ENCODE peak calls at places on chromosomes 6 and 20, in ten cellular contexts. B is activated naive CD4-positive, alpha-beta T cell; E is activated effector memory CD4-positive, alpha-beta T cell treated with anti-CD3 and anti-CD28 coated beads, Interleukin-2, amount 50 U/mL, for 16 hours; T is dorsolateral prefrontal cortex; R is cardiac fibroblast; I is ELR; N is NCI-H1436 treated with DMSO at 0.1 percent for 48 hours; M is stimulated activated CD4-positive, alpha-beta T cell treated with anti-CD3 and anti-CD28 coated beads, Interleukin-15, amount 100 ng/mL, for 1 hour; Q is HS-27A; X is RPMI7951. J is an unnamed sample.
A peak's percentile ranks its signal among the peaks of the same experiment; 100 is the strongest.

GRCh38 chr6:35077006-35077712 is 64.0 kb downstream of the TCP11 start:
- DNase-seq in R (no peak), N (no peak), E (peak; percentile 43), I (no peak), X (no peak), M (no peak), Q (no peak), T (no peak), B (no peak), J (no peak)

GRCh38 chr6:81781624-81782023 is 29.1 kb upstream of the TENT5A start:
- DNase-seq in R (no peak), E (no peak), T (no peak), I (no peak), B (no peak), N (no peak), Q (no peak), X (no peak), M (no peak), J (no peak)

GRCh38 chr20:62063981-62064787 is 1.5 kb downstream of the TAF4 start:
- DNase-seq in X (peak; percentile 29), R (peak; percentile 15), I (peak; percentile 34), M (no peak), N (no peak), Q (no peak), B (no peak), T (peak; percentile 33), E (peak; percentile 63), J (no peak)

GRCh38 chr6:110960014-110960390 is 1.5 kb downstream of the GTF3C6 start:
- DNase-seq in B (no peak), T (no peak), M (no peak), N (no peak), E (no peak), R (no peak), Q (no peak), I (no peak), X (no peak), J (no peak)

GRCh38 chr6:12969933-12970332 is 253.4 kb downstream of the PHACTR1 start:
- DNase-seq in N (no peak), M (no peak), X (no peak), Q (no peak), E (no peak), R (no peak), B (no peak), T (no peak), I (peak; percentile 28), J (no peak)

GRCh38 chr6:91718198-91718597 is 1131.3 kb upstream of the MAP3K7 start:
- DNase-seq in E (no peak), M (no peak), N (no peak), T (no peak), I (no peak), B (no peak), R (no peak), X (no peak), Q (no peak), J (no peak)

GRCh38 chr6:53532061-53532797 is 12.7 kb downstream of the GCLC start:
- DNase-seq in B (no peak), M (no peak), T (no peak), Q (no peak), X (no peak), E (no peak), R (no peak), N (no peak), I (no peak), J (no peak)

GRCh38 chr6:48061630-48062029 is 49.4 kb downstream of the PTCHD4 start:
- DNase-seq in E (no peak), N (no peak), M (no peak), Q (no peak), T (no peak), R (peak; percentile 48), B (no peak), X (peak; percentile 14), I (no peak), J (no peak)

GRCh38 chr6:157443066-157443800 is 62.2 kb downstream of the ZDHHC14 start:
- DNase-seq in M (no peak), E (no peak), Q (peak; percentile 40), T (no peak), I (peak; percentile 84), N (no peak), X (peak; percentile 92), B (no peak), R (peak; percentile 80), J (no peak)

GRCh38 chr6:34792605-34793500 is 970 bp downstream of the BLTP3A start:
- DNase-seq in M (no peak), T (peak; percentile 6), N (no peak), Q (no peak), I (peak; percentile 76), R (peak; percentile 75), X (peak; percentile 38), B (no peak), E (no peak), J (no peak)

GRCh38 chr6:69589626-69590025 is 207.2 kb downstream of the LMBRD1 start:
- DNase-seq in R (no peak), I (no peak), N (no peak), T (no peak), X (no peak), B (no peak), Q (no peak), E (no peak), M (no peak), J (no peak)

GRCh38 chr6:156864557-156864956 is 87.4 kb downstream of the ARID1B start:
- DNase-seq in B (no peak), M (no peak), T (no peak), E (no peak), I (peak; percentile 31), R (peak; percentile 16), Q (no peak), X (peak; percentile 24), N (no peak), J (no peak)

GRCh38 chr20:7375905-7376304 is 564.4 kb downstream of the HAO1 start:
- DNase-seq in X (peak; percentile 33), T (no peak), I (peak; percentile 52), B (no peak), N (no peak), M (no peak), R (peak; percentile 65), Q (no peak), E (no peak), J (no peak)

GRCh38 chr6:30759575-30760239 is 15.4 kb upstream of the IER3 start:
- DNase-seq in E (no peak), I (peak; percentile 98), R (peak; percentile 98), N (no peak), X (peak; percentile 85), Q (peak; percentile 98), M (no peak), B (no peak), T (no peak), J (no peak)

GRCh38 chr6:161407581-161407980 is 133.7 kb upstream of the AGPAT4 start:
- DNase-seq in M (no peak), X (peak; percentile 90), T (no peak), R (peak; percentile 87), Q (no peak), B (no peak), I (peak; percentile 94), E (no peak), N (no peak), J (no peak)

GRCh38 chr20:1171461-1172093 is 13.2 kb downstream of the TMEM74B start:
- DNase-seq in I (peak; percentile 46), Q (no peak), M (no peak), B (no peak), X (peak; percentile 49), R (peak; percentile 48), E (peak; percentile 61), N (no peak), T (no peak), J (no peak)

GRCh38 chr6:40912158-40912946 is 126.7 kb downstream of the UNC5CL start:
- DNase-seq in T (peak; percentile 61), X (peak; percentile 78), Q (no peak), M (no peak), I (peak; percentile 25), R (peak; percentile 24), N (no peak), E (no peak), B (no peak), J (no peak)

GRCh38 chr6:84728602-84729001 is 35.8 kb downstream of the TBX18 start:
- DNase-seq in Q (peak; percentile 2), N (no peak), E (no peak), B (no peak), X (peak; percentile 51), M (no peak), R (peak; percentile 61), I (peak; percentile 70), T (no peak), J (no peak)

GRCh38 chr20:23350855-23351838 is 556 bp downstream of the NXT1 start:
- DNase-seq in N (no peak), T (peak; percentile 46), R (peak; percentile 43), Q (no peak), E (peak; percentile 86), M (peak; percentile 38), B (peak; percentile 15), I (peak; percentile 59), X (peak; percentile 67), J (peak; percentile 15)

GRCh38 chr20:10216146-10216741 is 2.4 kb upstream of the SNAP25 start:
- DNase-seq in R (no peak), E (no peak), X (peak; percentile 84), N (no peak), I (peak; percentile 21), M (no peak), B (no peak), Q (no peak), T (no peak), J (no peak)

GRCh38 chr6:18363746-18364145 is 23.4 kb upstream of the RNF144B start:
- DNase-seq in M (no peak), R (peak; percentile 39), B (no peak), E (no peak), N (no peak), T (no peak), X (no peak), I (no peak), Q (no peak), J (no peak)

GRCh38 chr6:37994238-37994637 is 174.7 kb downstream of the ZFAND3 start:
- DNase-seq in M (no peak), X (peak; percentile 24), R (peak; percentile 62), B (no peak), T (no peak), Q (no peak), I (peak; percentile 63), N (no peak), E (no peak), J (no peak)

GRCh38 chr6:121443953-121444590 is 8.6 kb downstream of the GJA1 start:
- DNase-seq in B (no peak), E (no peak), N (no peak), X (peak; percentile 53), M (no peak), I (peak; percentile 29), R (peak; percentile 55), Q (no peak), T (no peak), J (no peak)

GRCh38 chr6:100612101-100612500 is 147.4 kb upstream of the SIM1 start:
- DNase-seq in Q (no peak), N (no peak), B (no peak), T (no peak), E (no peak), I (no peak), X (no peak), M (no peak), R (no peak), J (no peak)

GRCh38 chr20:17616480-17617211 is 46.8 kb downstream of the DSTN start:
- DNase-seq in T (no peak), R (no peak), N (no peak), E (peak; percentile 49), I (no peak), B (no peak), X (no peak), Q (no peak), M (no peak), J (no peak)

GRCh38 chr20:57342829-57343228 is 8.2 kb upstream of the RAE1 start:
- DNase-seq in R (peak; percentile 37), X (peak; percentile 12), I (peak; percentile 75), E (no peak), B (no peak), M (no peak), T (no peak), Q (no peak), N (no peak), J (no peak)

GRCh38 chr6:17574871-17575560 is 25.1 kb upstream of the FAM8A1 start:
- DNase-seq in N (no peak), Q (no peak), T (no peak), M (no peak), I (peak; percentile 73), R (peak; percentile 84), B (no peak), E (no peak), X (peak; percentile 50), J (no peak)

J was measured in activated T-helper 1 cell treated with anti-CD3 and anti-CD28 coated beads, Interleukin-2, amount 50 U/mL, for 16 hours.